ENCODE peak calls at places on chromosome 1, in nine cellular contexts. E is GM23248, D is neural progenitor cell, R is GM23338, K is OCI-LY7, M is SK-N-SH, P is PC-3, X is HCT116, F is MM.1S. J is an unnamed sample.

GRCh38 chr1:203672354-203672753 is 45.7 kb downstream of the ATP2B4 start:
- DNase-seq in E (peak), D (peak), R (no peak), K (no peak), M (peak), P (no peak), X (no peak), F (no peak), J (peak)

GRCh38 chr1:92410706-92411105 is 76.0 kb downstream of the GFI1 start:
- DNase-seq in E (no peak), D (no peak), R (no peak), K (no peak), M (no peak), P (no peak), X (no peak), F (no peak), J (no peak)

GRCh38 chr1:226657788-226658537 is 81.1 kb downstream of the ITPKB start:
- DNase-seq in E (no peak), D (no peak), R (no peak), K (no peak), M (no peak), P (no peak), X (no peak), F (peak), J (no peak)

GRCh38 chr1:199182151-199182843 is 543.5 kb downstream of the PTPRC start:
- DNase-seq in E (no peak), D (no peak), R (no peak), K (no peak), M (no peak), P (no peak), X (no peak), F (peak), J (no peak)

GRCh38 chr1:215595231-215595630 is 28.1 kb downstream of the KCTD3 start:
- DNase-seq in E (peak), D (no peak), R (no peak), K (no peak), M (no peak), P (peak), X (peak), F (no peak), J (no peak)

GRCh38 chr1:202624781-202625108 is 85.5 kb downstream of the SYT2 start:
- DNase-seq in E (no peak), D (no peak), R (no peak), K (no peak), M (no peak), P (no peak), X (no peak), F (no peak), J (no peak)

GRCh38 chr1:45327644-45328515 is 1.2 kb downstream of the HPDL start:
- DNase-seq in E (no peak), D (no peak), R (peak), K (peak), M (peak), P (no peak), X (no peak), F (no peak), J (no peak)

GRCh38 chr1:30878016-30878415 is 30.5 kb downstream of the SDC3 start:
- DNase-seq in E (no peak), D (no peak), R (no peak), K (no peak), M (no peak), P (no peak), X (no peak), F (no peak), J (no peak)

GRCh38 chr1:47351305-47351704 is 17.7 kb downstream of the CMPK1 start:
- DNase-seq in E (peak), D (no peak), R (no peak), K (no peak), M (no peak), P (peak), X (no peak), F (peak), J (no peak)

GRCh38 chr1:98458514-98459259 is 202.8 kb upstream of the SNX7 start:
- DNase-seq in E (no peak), D (peak), R (peak), K (no peak), M (no peak), P (no peak), X (no peak), F (no peak), J (no peak)

GRCh38 chr1:9728451-9729295 is 77.1 kb downstream of the PIK3CD start:
- DNase-seq in E (no peak), D (no peak), R (no peak), K (no peak), M (no peak), P (no peak), X (no peak), F (no peak), J (no peak)

GRCh38 chr1:185610954-185611353 is 123.2 kb upstream of the HMCN1 start:
- DNase-seq in E (peak), D (no peak), R (no peak), K (no peak), M (no peak), P (no peak), X (no peak), F (no peak), J (no peak)

GRCh38 chr1:95953005-95953404 is 719.0 kb downstream of the RWDD3 start:
- DNase-seq in E (peak), D (peak), R (peak), K (no peak), M (peak), P (peak), X (peak), F (no peak), J (peak)

GRCh38 chr1:199029855-199030254 is 391.0 kb downstream of the PTPRC start:
- DNase-seq in E (peak), D (no peak), R (no peak), K (no peak), M (no peak), P (peak), X (no peak), F (no peak), J (no peak)

GRCh38 chr1:13930151-13930550 is 230.2 kb downstream of the PRDM2 start:
- DNase-seq in E (no peak), D (peak), R (peak), K (peak), M (peak), P (peak), X (peak), F (peak), J (no peak)

GRCh38 chr1:163706915-163707314 is 385.2 kb downstream of the NUF2 start:
- DNase-seq in E (no peak), D (no peak), R (no peak), K (no peak), M (no peak), P (no peak), X (no peak), F (no peak), J (no peak)

GRCh38 chr1:210024282-210024681 is 86.3 kb downstream of the SYT14 start:
- DNase-seq in E (no peak), D (no peak), R (no peak), K (no peak), M (no peak), P (no peak), X (no peak), F (no peak), J (no peak)

GRCh38 chr1:113747376-113747775 is 11.9 kb downstream of the PHTF1 start:
- DNase-seq in E (peak), D (no peak), R (no peak), K (no peak), M (no peak), P (no peak), X (no peak), F (no peak), J (no peak)

GRCh38 chr1:74895411-74895810 is 162.5 kb downstream of the TYW3 start:
- DNase-seq in E (no peak), D (no peak), R (no peak), K (no peak), M (no peak), P (no peak), X (no peak), F (no peak), J (no peak)

GRCh38 chr1:91818713-91818975 is 67.3 kb downstream of the TGFBR3 start:
- DNase-seq in E (no peak), D (no peak), R (no peak), K (no peak), M (no peak), P (no peak), X (no peak), F (peak), J (no peak)

GRCh38 chr1:226872455-226872854 is 2.0 kb downstream of the PSEN2 start:
- DNase-seq in E (no peak), D (no peak), R (no peak), K (no peak), M (no peak), P (peak), X (no peak), F (no peak), J (peak)

GRCh38 chr1:232952514-232953175 is 2.2 kb downstream of the NTPCR start:
- DNase-seq in E (peak), D (peak), R (peak), K (peak), M (peak), P (peak), X (peak), F (peak), J (peak)

GRCh38 chr1:241677171-241677570 is 25.1 kb downstream of the WDR64 start:
- DNase-seq in E (no peak), D (no peak), R (no peak), K (peak), M (no peak), P (no peak), X (no peak), F (peak), J (no peak)

GRCh38 chr1:186620526-186620925 is 59.7 kb downstream of the PTGS2 start:
- DNase-seq in E (no peak), D (no peak), R (no peak), K (no peak), M (no peak), P (no peak), X (no peak), F (no peak), J (no peak)

GRCh38 chr1:178161516-178161915 is 67.6 kb downstream of the RASAL2 start:
- DNase-seq in E (peak), D (no peak), R (no peak), K (no peak), M (no peak), P (no peak), X (no peak), F (no peak), J (no peak)

GRCh38 chr1:212067790-212068189 is 32.2 kb downstream of the DTL start:
- DNase-seq in E (no peak), D (no peak), R (no peak), K (no peak), M (no peak), P (no peak), X (no peak), F (no peak), J (no peak)

GRCh38 chr1:232876506-232877360 is 71.5 kb downstream of the MAP10 start:
- DNase-seq in E (no peak), D (no peak), R (no peak), K (no peak), M (no peak), P (no peak), X (no peak), F (peak), J (no peak)

GRCh38 chr1:29669488-29669871 is 433.2 kb downstream of the PTPRU start:
- DNase-seq in E (no peak), D (no peak), R (no peak), K (no peak), M (no peak), P (no peak), X (no peak), F (no peak), J (no peak)

GRCh38 chr1:204396015-204396583 is 15.5 kb downstream of the PPP1R15B start:
- DNase-seq in E (no peak), D (no peak), R (no peak), K (no peak), M (no peak), P (no peak), X (no peak), F (no peak), J (no peak)

GRCh38 chr1:1230656-1231399 is 973 bp downstream of the SDF4 start:
- DNase-seq in E (peak), D (no peak), R (no peak), K (no peak), M (peak), P (peak), X (peak), F (no peak), J (peak)

DNA sequence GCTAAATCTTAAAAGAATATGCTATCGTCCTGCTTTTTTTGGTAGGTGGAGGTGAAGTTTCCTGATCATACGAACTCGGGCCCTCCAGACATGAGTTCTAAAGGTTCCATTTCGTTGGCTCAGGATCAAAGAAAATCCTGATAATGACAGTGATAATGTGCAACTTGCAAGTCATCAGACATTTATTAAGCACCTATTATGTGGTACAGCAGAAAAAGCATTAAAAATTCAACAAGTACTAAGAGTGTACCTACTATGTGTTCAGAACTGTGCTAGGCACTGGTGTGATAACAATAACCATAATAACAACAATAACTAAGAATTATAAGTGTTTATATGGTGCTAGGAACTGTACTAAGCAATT is 3.9 kb upstream of the IER5 start:
- DNase-seq in E (no peak), D (no peak), R (no peak), K (no peak), M (no peak), P (no peak), X (no peak), F (no peak), J (no peak)
- H2AFZ ChIP-seq in E (peak), D (no peak), R (no peak), K (no peak), M (no peak), P (no peak), X (peak), F (no peak), J (no peak)

DNA sequence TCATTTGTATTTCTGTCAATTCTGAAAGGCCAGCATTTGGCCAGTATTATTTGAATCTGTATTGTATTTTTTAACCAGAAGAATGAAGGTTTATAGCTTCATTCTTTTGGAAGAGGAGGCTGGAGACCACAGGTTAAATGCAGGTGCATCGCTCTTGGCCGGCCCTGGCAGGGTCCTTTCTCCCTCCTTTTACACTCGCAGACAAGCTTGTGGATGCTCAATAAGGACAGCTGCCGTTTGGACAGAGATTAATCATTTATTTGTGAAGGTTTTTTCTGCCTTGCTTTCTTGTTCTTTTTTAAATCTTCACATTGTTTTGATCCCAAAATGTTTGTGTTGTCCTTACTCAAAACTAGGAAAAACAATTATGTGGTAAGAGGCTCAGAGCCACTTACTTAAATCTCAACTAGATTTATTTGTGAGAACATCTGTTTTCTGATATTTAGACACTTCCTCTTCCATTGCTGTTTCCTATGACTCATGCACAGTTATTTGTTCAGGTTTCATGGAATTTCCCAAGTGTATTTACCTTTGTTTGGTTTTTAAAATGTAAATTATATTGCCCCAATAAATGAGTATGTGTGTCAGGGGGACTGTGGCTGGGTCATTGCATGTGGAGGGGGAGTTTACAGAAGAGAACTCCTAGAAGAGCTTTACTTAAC is 46.7 kb upstream of the LAMC2 start:
- DNase-seq in E (peak), D (no peak), R (no peak), K (no peak), M (no peak), P (peak), X (no peak), F (no peak), J (peak)
- TF ChIP-seq EZH2phosphoT487 in E (no peak), D (no peak), R (no peak), K (no peak), M (no peak), P (no peak), X (no peak), F (no peak), J (no peak)

GRCh38 chr1:153945795-153946621 is 510 bp downstream of the DENND4B start:
- DNase-seq in E (peak), D (peak), R (peak), K (peak), M (peak), P (peak), X (no peak), F (peak), J (peak)
- H2AFZ ChIP-seq in E (peak), D (peak), R (peak), K (peak), M (peak), P (peak), X (no peak), F (peak), J (peak)

GRCh38 chr1:32338637-32339145 is 2.7 kb upstream of the MARCKSL1 start:
- DNase-seq in E (peak), D (no peak), R (no peak), K (no peak), M (no peak), P (no peak), X (no peak), F (no peak), J (no peak)
- TF ChIP-seq EZH2phosphoT487 in E (no peak), D (no peak), R (no peak), K (no peak), M (no peak), P (no peak), X (no peak), F (no peak), J (no peak)

DNA sequence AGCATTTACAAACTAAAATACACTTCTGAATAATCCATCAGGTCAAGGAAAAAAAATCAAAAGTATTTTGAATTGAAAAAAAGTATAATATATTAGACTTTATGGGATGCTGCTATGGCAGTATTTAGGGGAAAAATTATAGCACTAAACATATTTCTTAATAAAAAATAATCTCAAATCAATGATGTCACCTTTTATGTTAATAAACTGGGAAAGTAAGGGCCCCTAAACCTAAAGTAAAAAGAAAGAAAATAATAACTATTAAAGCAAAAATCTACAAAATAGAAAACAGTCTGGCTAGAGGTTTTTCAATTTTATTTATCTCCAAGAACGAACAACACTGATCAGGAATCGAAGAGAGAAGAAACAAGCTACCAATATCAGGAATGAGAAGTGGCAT is 160.8 kb upstream of the PLXNA2 start:
- DNase-seq in E (no peak), D (no peak), R (no peak), K (no peak), M (no peak), P (no peak), X (no peak), F (no peak), J (no peak)
- H2AFZ ChIP-seq in E (no peak), D (no peak), R (no peak), K (no peak), M (no peak), P (no peak), X (no peak), F (no peak), J (no peak)

DNA sequence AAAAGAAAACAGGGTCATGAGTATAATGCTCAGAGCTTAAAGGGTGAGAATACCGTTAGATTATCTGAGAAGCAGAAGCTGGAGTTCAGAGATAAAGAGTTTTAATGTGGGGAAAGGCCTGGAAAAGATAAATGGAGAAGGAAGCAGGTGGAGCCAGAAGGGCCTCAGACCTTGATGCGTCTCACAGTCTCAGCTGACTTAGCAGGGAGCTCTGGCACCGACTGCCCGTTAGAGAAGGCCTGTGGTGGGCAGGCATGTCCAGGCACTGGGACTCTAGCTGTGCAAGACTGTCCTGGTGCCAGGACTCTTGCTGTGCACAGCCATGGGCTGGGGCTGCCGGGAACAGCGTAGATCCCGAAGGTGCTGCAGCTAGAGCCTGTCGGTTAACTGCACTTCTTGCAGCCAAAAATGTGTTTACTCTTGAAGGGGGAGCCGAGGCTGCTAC is 3.8 kb upstream of the SLAMF9 start:
- DNase-seq in E (no peak), D (no peak), R (no peak), K (no peak), M (no peak), P (no peak), X (no peak), F (no peak), J (no peak)
- TF ChIP-seq EZH2phosphoT487 in E (no peak), D (no peak), R (no peak), K (no peak), M (no peak), P (no peak), X (no peak), F (no peak), J (no peak)

DNA sequence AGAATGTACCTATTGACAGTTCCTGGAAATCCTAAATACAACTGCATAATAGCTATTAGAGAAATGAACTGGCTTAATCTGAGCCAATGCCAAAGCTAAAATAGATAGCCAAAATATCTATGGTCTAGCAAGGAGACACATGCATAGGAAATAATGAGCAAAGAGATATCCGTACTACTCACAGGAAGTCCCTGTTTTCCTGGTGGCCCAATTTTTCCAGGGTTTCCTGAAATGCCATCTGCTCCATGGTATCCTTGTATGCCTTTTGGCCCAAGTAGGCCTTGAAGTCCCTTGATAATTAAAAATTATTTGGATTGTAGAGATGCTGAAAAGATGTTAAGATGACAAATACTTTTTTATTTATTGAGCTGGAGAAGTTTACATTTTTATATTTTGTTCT is 108.4 kb upstream of the ZNHIT6 start:
- DNase-seq in E (no peak), D (no peak), R (no peak), K (no peak), M (no peak), P (no peak), X (no peak), F (no peak), J (no peak)
- H2AFZ ChIP-seq in E (no peak), D (no peak), R (no peak), K (no peak), M (no peak), P (no peak), X (no peak), F (no peak), J (no peak)

DNA sequence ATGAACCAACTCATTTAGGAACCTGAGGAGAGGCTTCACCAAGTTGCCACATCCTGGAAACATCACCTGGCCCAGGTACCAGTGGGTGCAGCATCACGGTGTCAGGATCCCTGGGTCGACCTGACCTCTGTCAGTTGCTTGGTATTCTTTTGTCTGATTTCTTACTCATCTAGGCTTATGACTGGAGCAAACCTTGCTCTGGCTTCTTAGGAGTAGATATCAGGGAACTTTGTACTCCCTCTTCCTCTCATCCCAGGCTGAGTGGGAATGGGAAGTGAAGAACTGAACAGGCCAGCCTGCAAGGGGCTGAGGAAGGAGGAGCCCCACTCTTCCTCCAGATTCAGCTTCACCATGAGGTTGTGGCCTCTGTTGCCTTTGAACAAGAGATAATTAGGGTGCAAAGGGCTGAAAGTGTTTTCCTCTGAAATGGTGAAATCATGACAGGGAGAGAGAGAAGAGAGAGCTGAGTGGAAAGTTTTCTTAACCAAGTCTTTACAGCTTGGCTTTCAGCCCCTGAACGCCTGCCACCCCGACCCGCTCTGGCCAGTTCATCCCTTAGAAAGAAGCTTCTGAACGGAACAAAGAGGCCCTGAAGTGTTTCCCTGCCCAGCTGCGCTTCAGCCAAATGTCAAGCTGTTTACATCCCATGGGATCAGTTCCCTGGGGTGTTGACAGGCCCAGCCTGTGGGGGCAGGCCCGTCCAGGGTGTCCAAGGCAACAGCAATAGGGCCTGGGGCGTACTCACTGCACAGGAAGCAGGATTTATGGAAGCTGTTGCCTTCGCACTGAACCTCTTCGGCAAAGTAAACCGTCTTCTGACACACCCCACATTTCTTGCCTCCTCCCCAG is 11.3 kb downstream of the CSRP1 start:
- DNase-seq in E (peak), D (peak), R (no peak), K (no peak), M (peak), P (no peak), X (no peak), F (no peak), J (peak)
- TF ChIP-seq EZH2phosphoT487 in E (no peak), D (no peak), R (no peak), K (no peak), M (no peak), P (no peak), X (no peak), F (no peak), J (no peak)

J was measured in hepatocyte.